ENCODE peak calls at places on chromosomes 6 and 20, in ten cellular contexts. S is spleen; X is T-helper 2 cell; W is AG04450; C is mesendoderm; M is progenitor cell of endocrine pancreas; K is HFFc6; P is naive thymus-derived CD4-positive, alpha-beta T cell; D is GM12891; T is GM03348. Y is an unnamed sample.

GRCh38 chr20:41738584-41739193 is 120.5 kb upstream of the CHD6 start:
- DNase-seq in X (no peak), D (no peak), W (no peak), K (no peak), T (peak; percentile 75), C (peak; percentile 68), S (no peak), M (peak; percentile 52), P (no peak), Y (no peak)

GRCh38 chr6:128605961-128606360 is 85.6 kb upstream of the PTPRK start:
- DNase-seq in D (no peak), X (no peak), P (no peak), K (peak; percentile 23), M (no peak), S (no peak), C (no peak), W (no peak), T (peak; percentile 52), Y (no peak)

GRCh38 chr6:142846883-142847287 is 98.1 kb downstream of the HIVEP2 start:
- DNase-seq in S (no peak), K (peak; percentile 95), X (no peak), P (no peak), W (peak; percentile 61), D (no peak), M (no peak), T (peak; percentile 65), C (peak; percentile 75), Y (no peak)

GRCh38 chr20:61737346-61737745 is 328.3 kb downstream of the TAF4 start:
- DNase-seq in M (no peak), X (no peak), K (no peak), C (no peak), D (no peak), P (no peak), W (no peak), T (no peak), S (peak; percentile 56), Y (no peak)

GRCh38 chr6:77123527-77123926 is 339.8 kb downstream of the HTR1B start:
- DNase-seq in X (no peak), M (no peak), D (no peak), P (no peak), K (no peak), T (no peak), C (no peak), W (no peak), S (no peak), Y (no peak)

GRCh38 chr6:163962627-163963117 is 548.2 kb downstream of the QKI start:
- DNase-seq in T (no peak), P (no peak), K (no peak), S (no peak), W (no peak), D (no peak), C (no peak), M (no peak), X (no peak), Y (no peak)

GRCh38 chr6:75204222-75204958 is 1.5 kb downstream of the COL12A1 start:
- DNase-seq in P (no peak), W (peak; percentile 88), X (no peak), D (no peak), K (peak; percentile 92), T (peak; percentile 67), C (peak; percentile 85), M (peak; percentile 55), S (peak; percentile 65), Y (peak; percentile 48)

GRCh38 chr6:148501178-148501590 is 158.5 kb downstream of the SASH1 start:
- DNase-seq in M (no peak), D (no peak), P (no peak), X (no peak), C (no peak), W (no peak), T (peak; percentile 76), K (peak; percentile 97), S (no peak), Y (no peak)

GRCh38 chr6:164859791-164860190 is 449.6 kb downstream of the C6orf118 start:
- DNase-seq in P (no peak), D (no peak), W (no peak), C (no peak), X (no peak), T (no peak), S (no peak), K (no peak), M (no peak), Y (no peak)

GRCh38 chr6:78598966-78599365 is 268.4 kb upstream of the IRAK1BP1 start:
- DNase-seq in K (peak; percentile 95), T (peak; percentile 72), S (no peak), P (no peak), C (peak; percentile 59), W (peak; percentile 81), X (no peak), M (no peak), D (no peak), Y (no peak)

GRCh38 chr6:13535306-13535705 is 39.1 kb upstream of the SIRT5 start:
- DNase-seq in P (no peak), D (no peak), K (no peak), W (no peak), S (no peak), M (no peak), C (no peak), X (no peak), T (no peak), Y (no peak)

GRCh38 chr20:41047975-41048305 is 19.3 kb downstream of the TOP1 start:
- DNase-seq in W (no peak), X (no peak), K (no peak), T (peak; percentile 31), S (no peak), P (no peak), D (no peak), C (no peak), M (no peak), Y (no peak)

GRCh38 chr6:81708306-81708705 is 44.2 kb downstream of the TENT5A start:
- DNase-seq in P (no peak), K (no peak), W (no peak), D (no peak), S (no peak), C (peak; percentile 93), T (no peak), M (no peak), X (no peak), Y (no peak)

GRCh38 chr6:129860901-129861665 is at the start of gene TMEM244:
- DNase-seq in W (no peak), K (peak; percentile 74), D (no peak), T (peak; percentile 53), M (no peak), X (no peak), S (no peak), C (peak; percentile 45), P (no peak), Y (no peak)

GRCh38 chr6:117449549-117450439 is 24.1 kb upstream of the ROS1 start:
- DNase-seq in X (peak; percentile 33), S (no peak), M (peak; percentile 29), P (peak; percentile 50), K (peak; percentile 62), T (peak; percentile 35), D (no peak), C (peak; percentile 77), W (peak; percentile 63), Y (peak; percentile 28)

GRCh38 chr20:37351689-37352610 is 6.0 kb downstream of the SRC start:
- DNase-seq in S (peak; percentile 38), C (no peak), T (no peak), X (no peak), M (no peak), W (no peak), K (no peak), D (no peak), P (no peak), Y (no peak)

GRCh38 chr6:49423817-49424216 is 39.2 kb downstream of the MMUT start:
- DNase-seq in D (no peak), P (no peak), X (no peak), C (peak; percentile 5), K (peak; percentile 10), T (peak; percentile 17), S (no peak), W (no peak), M (no peak), Y (no peak)

GRCh38 chr20:41848180-41848579 is 230.0 kb upstream of the CHD6 start:
- DNase-seq in M (no peak), T (no peak), W (no peak), C (peak; percentile 26), D (no peak), X (no peak), K (no peak), P (no peak), S (no peak), Y (peak; percentile 26)

GRCh38 chr6:114564302-114564933 is 221.6 kb upstream of the HS3ST5 start:
- DNase-seq in P (no peak), T (no peak), M (no peak), K (no peak), S (no peak), X (no peak), D (no peak), C (peak; percentile 40), W (no peak), Y (no peak)

GRCh38 chr20:32203556-32204484 is 3.7 kb downstream of the PLAGL2 start:
- DNase-seq in P (peak; percentile 26), S (no peak), X (no peak), K (no peak), M (no peak), D (no peak), W (no peak), T (no peak), C (no peak), Y (peak; percentile 74)

GRCh38 chr20:9119776-9120175 is 50.9 kb downstream of the PLCB4 start:
- DNase-seq in C (no peak), M (no peak), D (no peak), K (peak; percentile 35), X (no peak), T (no peak), S (no peak), W (no peak), P (no peak), Y (peak; percentile 76)

GRCh38 chr6:108565893-108566292 is 5.2 kb downstream of the FOXO3 start:
- DNase-seq in S (no peak), X (no peak), D (no peak), W (no peak), M (no peak), K (peak; percentile 71), C (no peak), T (peak; percentile 55), P (no peak), Y (no peak)

GRCh38 chr6:160733045-160733646 is 31.1 kb downstream of the PLG start:
- DNase-seq in W (no peak), T (peak; percentile 78), S (no peak), D (no peak), X (no peak), P (no peak), M (peak; percentile 34), C (peak; percentile 76), K (peak; percentile 35), Y (peak; percentile 15)

Y was measured in LNCaP clone FGC.